ENCODE peak calls at places on chromosomes 12 and 14, in four cellular contexts. M is activated CD4-positive, alpha-beta T cell treated with anti-CD3 and anti-CD28 coated beads, Interleukin-2, amount 50 U/mL, for 1 hour; G is mucosa of gallbladder; S is aorta. F is an unnamed sample.

GRCh38 chr14:88793259-88793625 is 489 bp upstream of the EML5 start:
- DNase-seq in M (no peak), G (no peak), S (no peak), F (no peak)

GRCh38 chr12:106274012-106274411 is 26.2 kb upstream of the CKAP4 start:
- DNase-seq in M (no peak), G (no peak), S (no peak), F (no peak)

GRCh38 chr12:124296295-124296915 is 1.5 kb downstream of the RFLNA start:
- DNase-seq in M (no peak), G (no peak), S (peak), F (no peak)

GRCh38 chr14:59374048-59374447 is 91.1 kb downstream of the GPR135 start:
- DNase-seq in M (no peak), G (no peak), S (no peak), F (no peak)

GRCh38 chr12:132272706-132273105 is 56.7 kb downstream of the GALNT9 start:
- DNase-seq in M (no peak), G (no peak), S (no peak), F (no peak)

GRCh38 chr12:3073438-3074255 is 3.5 kb upstream of the TSPAN9 start:
- DNase-seq in M (peak), G (peak), S (peak), F (peak)

GRCh38 chr14:102055181-102055901 is 31.5 kb downstream of the HSP90AA1 start:
- DNase-seq in M (no peak), G (no peak), S (no peak), F (peak)

GRCh38 chr12:182381-182883 is 31.5 kb downstream of the SLC6A12 start:
- DNase-seq in M (no peak), G (no peak), S (no peak), F (no peak)

GRCh38 chr12:46233985-46234384 is 34.9 kb downstream of the SLC38A1 start:
- DNase-seq in M (no peak), G (no peak), S (no peak), F (no peak)

GRCh38 chr12:12239127-12239526 is 27.7 kb downstream of the LRP6 start:
- DNase-seq in M (no peak), G (no peak), S (no peak), F (no peak)

GRCh38 chr14:104800600-104801283 is at the start of gene ZBTB42:
- DNase-seq in M (peak), G (peak), S (peak), F (no peak)

GRCh38 chr14:56247495-56248087 is 129.4 kb downstream of the PELI2 start:
- DNase-seq in M (no peak), G (no peak), S (no peak), F (no peak)

GRCh38 chr12:94263011-94263786 is 114.8 kb downstream of the PLXNC1 start:
- DNase-seq in M (peak), G (peak), S (no peak), F (no peak)

GRCh38 chr12:124764451-124764850 is 99.2 kb downstream of the SCARB1 start:
- DNase-seq in M (no peak), G (no peak), S (no peak), F (peak)

GRCh38 chr12:17588968-17589367 is 501.0 kb downstream of the RERGL start:
- DNase-seq in M (no peak), G (peak), S (no peak), F (peak)

GRCh38 chr12:117025481-117026151 is 73.6 kb downstream of the TESC start:
- DNase-seq in M (peak), G (peak), S (peak), F (peak)

GRCh38 chr12:42636993-42637392 is 47.4 kb upstream of the PRICKLE1 start:
- DNase-seq in M (no peak), G (no peak), S (no peak), F (no peak)

GRCh38 chr14:103281496-103282231 is 52.4 kb upstream of the EIF5 start:
- DNase-seq in M (no peak), G (peak), S (no peak), F (peak)

GRCh38 chr14:102949801-102950451 is 27.5 kb downstream of the AMN start:
- DNase-seq in M (no peak), G (peak), S (peak), F (no peak)

GRCh38 chr14:37593496-37594237 is 1.4 kb downstream of the FOXA1 start:
- DNase-seq in M (no peak), G (no peak), S (no peak), F (no peak)

GRCh38 chr14:50055461-50056228 is 60.7 kb downstream of the VCPKMT start:
- DNase-seq in M (no peak), G (no peak), S (no peak), F (peak)

GRCh38 chr12:22529281-22530060 is 14.9 kb downstream of the C2CD5 start:
- DNase-seq in M (no peak), G (no peak), S (no peak), F (no peak)

GRCh38 chr12:14935031-14935430 is 3.3 kb downstream of the ERP27 start:
- DNase-seq in M (no peak), G (no peak), S (no peak), F (no peak)

GRCh38 chr14:54737132-54737711 is 165.4 kb downstream of the GCH1 start:
- DNase-seq in M (no peak), G (no peak), S (no peak), F (no peak)

GRCh38 chr14:56138987-56139386 is 20.8 kb downstream of the PELI2 start:
- DNase-seq in M (no peak), G (no peak), S (no peak), F (peak)

GRCh38 chr14:64812412-64812811 is 67.3 kb downstream of the SPTB start:
- DNase-seq in M (peak), G (peak), S (no peak), F (peak)

GRCh38 chr14:101497910-101498860 is 63.1 kb upstream of the DIO3 start:
- DNase-seq in M (no peak), G (no peak), S (peak), F (no peak)

GRCh38 chr12:49358548-49359141 is 8.6 kb upstream of the SPATS2 start:
- DNase-seq in M (peak), G (no peak), S (no peak), F (peak)

GRCh38 chr14:39025810-39026627 is 77.0 kb downstream of the SEC23A start:
- DNase-seq in M (no peak), G (no peak), S (no peak), F (no peak)

F was measured in WERI-Rb-1.